ENCODE peak calls at places on chromosomes 4 and X, in seven cellular contexts. E is HCT116, L is SK-N-SH, Z is HepG2, M is H1, N is K562, F is GM12878. P is an unnamed sample.

GRCh38 chrX:75746891-75747639 is 38.0 kb downstream of the MAGEE2 start:
- DNase-seq in F (no peak), M (no peak), Z (peak; percentile 1), E (no peak), L (peak; percentile 64), N (no peak), P (no peak)

GRCh38 chr4:1207603-1208265 is 35.4 kb upstream of the SPON2 start:
- DNase-seq in M (no peak), E (no peak), Z (no peak), F (no peak), L (peak; percentile 63), N (no peak), P (no peak)

GRCh38 chr4:106481801-106482200 is 113.2 kb upstream of the GIMD1 start:
- DNase-seq in Z (no peak), N (no peak), L (no peak), E (no peak), F (no peak), M (no peak), P (no peak)

GRCh38 chr4:150501983-150502382 is 80.0 kb upstream of the MAB21L2 start:
- DNase-seq in N (no peak), L (no peak), F (no peak), E (no peak), Z (no peak), M (no peak), P (no peak)

GRCh38 chr4:113499696-113500095 is 261.8 kb downstream of the CAMK2D start:
- DNase-seq in M (no peak), Z (peak; percentile 35), F (no peak), N (no peak), E (no peak), L (no peak), P (no peak)

GRCh38 chr4:138475116-138475515 is 233.0 kb upstream of the SLC7A11 start:
- DNase-seq in Z (no peak), L (no peak), E (no peak), M (no peak), N (no peak), F (no peak), P (no peak)

GRCh38 chrX:117752745-117753144 is 363.9 kb downstream of the KLHL13 start:
- DNase-seq in L (no peak), N (no peak), M (no peak), F (no peak), Z (no peak), E (no peak), P (no peak)

GRCh38 chrX:48971325-48972213 is at the start of gene KCND1:
- DNase-seq in M (peak; percentile 34), Z (no peak), E (no peak), F (no peak), L (peak; percentile 78), N (peak; percentile 49), P (no peak)

GRCh38 chrX:24260827-24261550 is 52.9 kb downstream of the SUPT20HL2 start:
- DNase-seq in F (no peak), M (no peak), E (no peak), L (no peak), Z (no peak), N (no peak), P (no peak)

GRCh38 chrX:47217852-47218279 is 615 bp upstream of the CDK16 start:
- DNase-seq in M (peak; percentile 90), L (peak; percentile 95), Z (peak; percentile 94), E (peak; percentile 95), N (peak; percentile 94), F (peak; percentile 99), P (peak; percentile 97)

GRCh38 chrX:19728915-19729314 is 158.5 kb downstream of the SH3KBP1 start:
- DNase-seq in L (no peak), Z (no peak), F (no peak), M (no peak), E (no peak), N (no peak), P (no peak)

GRCh38 chrX:7120578-7121219 is 26.8 kb upstream of the STS start:
- DNase-seq in Z (peak; percentile 69), E (no peak), N (no peak), F (no peak), M (no peak), L (no peak), P (no peak)

GRCh38 chrX:20623448-20623847 is 356.7 kb upstream of the RPS6KA3 start:
- DNase-seq in Z (no peak), N (no peak), M (no peak), E (peak; percentile 0), F (no peak), L (no peak), P (no peak)

GRCh38 chr4:85779165-85779564 is 304.2 kb downstream of the ARHGAP24 start:
- DNase-seq in E (no peak), F (no peak), Z (no peak), L (no peak), N (no peak), M (no peak), P (no peak)
- H3K27me3 ChIP-seq in E (no peaks in the 10 kb centered on the region), F (no peaks in the 10 kb centered on the region), Z (no peaks in the 10 kb centered on the region), L (no peaks in the 10 kb centered on the region), N (no peaks in the 10 kb centered on the region), M (no peaks in the 10 kb centered on the region), P (no peaks in the 10 kb centered on the region)

GRCh38 chrX:34918091-34918736 is 24.4 kb upstream of the FAM47B start:
- DNase-seq in L (no peak), F (no peak), M (no peak), N (no peak), Z (no peak), E (no peak), P (no peak)
- TF ChIP-seq CTCF in L (no peak), F (no peak), M (no peak), N (no peak), Z (no peak), E (no peak), P (no peak)

GRCh38 chrX:40104649-40105015 is 6.9 kb upstream of the BCOR start:
- DNase-seq in M (no peak), L (peak; percentile 60), Z (no peak), E (no peak), F (no peak), N (no peak), P (no peak)
- TF ChIP-seq SIN3A in M (no peak), L (no peak), Z (no peak), E (no peak), F (no peak), N (no peak), P (no peak)

GRCh38 chrX:104045642-104046041 is 5.9 kb downstream of the H2BW2 start:
- DNase-seq in L (no peak), F (no peak), M (no peak), Z (no peak), E (no peak), N (no peak), P (no peak)
- H3K27me3 ChIP-seq in L (peaks cover 26% of the 10 kb centered on the region), F (no peaks in the 10 kb centered on the region), M (no peaks in the 10 kb centered on the region), Z (no peaks in the 10 kb centered on the region), E (no peaks in the 10 kb centered on the region), N (peaks cover 13% of the 10 kb centered on the region), P (peaks cover 4% of the 10 kb centered on the region)

DNA sequence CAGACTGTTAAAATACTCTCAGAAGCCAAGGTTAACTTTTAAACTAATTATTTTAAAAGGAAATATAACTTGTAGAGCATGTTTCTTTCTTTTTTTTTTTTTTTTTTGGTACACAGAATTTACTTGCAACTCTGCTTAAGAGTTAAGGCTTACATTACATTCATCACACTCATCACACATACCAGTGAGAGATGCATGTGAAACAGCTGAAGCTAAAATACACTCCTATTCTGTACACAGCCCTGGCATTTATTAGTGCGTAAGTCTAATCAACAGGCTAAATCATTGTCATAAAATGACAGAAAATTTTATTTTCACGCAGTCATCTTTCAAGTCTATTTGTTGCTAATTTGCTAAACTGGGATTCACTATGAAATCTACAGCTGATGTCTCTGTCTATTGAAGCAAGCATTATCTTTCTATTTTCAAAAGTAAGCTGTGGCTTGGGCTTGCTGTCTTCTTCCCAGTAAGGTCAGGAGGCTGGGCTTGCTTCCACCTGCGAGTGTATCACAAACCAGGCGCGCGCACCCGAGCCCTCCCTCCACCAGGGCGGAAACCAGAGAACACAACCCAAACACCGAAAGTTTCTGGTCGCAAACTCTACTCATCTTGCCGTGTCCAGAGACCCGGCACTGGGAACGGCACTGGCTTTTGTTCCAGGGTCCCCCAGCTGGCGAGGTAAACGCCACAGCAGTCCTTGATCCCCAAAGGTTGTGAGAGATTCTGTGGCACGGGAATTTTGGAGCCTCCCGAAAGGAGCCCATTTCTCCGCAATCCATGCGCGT is 3.9 kb downstream of the MAML3 start:
- DNase-seq in L (peak; percentile 55), N (peak; percentile 22), E (peak; percentile 38), Z (no peak), F (no peak), M (no peak), P (no peak)
- TF ChIP-seq CTCF in L (no peak), N (no peak), E (no peak), Z (no peak), F (no peak), M (no peak), P (no peak)

GRCh38 chr4:90292438-90292837 is 165.2 kb downstream of the CCSER1 start:
- DNase-seq in L (no peak), N (no peak), E (no peak), M (no peak), Z (no peak), F (no peak), P (no peak)

DNA sequence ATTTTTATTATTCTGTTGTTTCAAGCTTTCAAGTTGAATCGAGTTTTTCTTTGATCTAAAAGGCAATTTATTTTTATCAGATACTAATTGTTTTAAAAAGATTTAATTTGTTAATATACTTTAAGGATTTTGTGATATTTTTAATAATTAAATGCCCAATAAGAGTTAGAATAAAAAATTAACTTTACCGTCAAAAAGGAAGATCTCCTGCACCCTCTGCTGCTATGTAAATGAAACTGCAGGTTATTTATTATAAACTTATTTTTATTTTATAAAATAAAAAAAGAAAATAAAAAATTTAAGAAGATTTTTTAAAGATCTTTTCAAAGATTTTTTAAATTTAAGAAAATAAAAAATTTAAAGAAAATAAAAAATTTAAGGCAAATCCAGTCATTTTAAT is 166.1 kb downstream of the CCSER1 start:
- DNase-seq in Z (no peak), M (no peak), F (no peak), E (no peak), L (no peak), N (no peak), P (no peak)
- TF ChIP-seq SIN3A in Z (no peak), M (no peak), F (no peak), E (no peak), L (no peak), N (no peak), P (no peak)

DNA sequence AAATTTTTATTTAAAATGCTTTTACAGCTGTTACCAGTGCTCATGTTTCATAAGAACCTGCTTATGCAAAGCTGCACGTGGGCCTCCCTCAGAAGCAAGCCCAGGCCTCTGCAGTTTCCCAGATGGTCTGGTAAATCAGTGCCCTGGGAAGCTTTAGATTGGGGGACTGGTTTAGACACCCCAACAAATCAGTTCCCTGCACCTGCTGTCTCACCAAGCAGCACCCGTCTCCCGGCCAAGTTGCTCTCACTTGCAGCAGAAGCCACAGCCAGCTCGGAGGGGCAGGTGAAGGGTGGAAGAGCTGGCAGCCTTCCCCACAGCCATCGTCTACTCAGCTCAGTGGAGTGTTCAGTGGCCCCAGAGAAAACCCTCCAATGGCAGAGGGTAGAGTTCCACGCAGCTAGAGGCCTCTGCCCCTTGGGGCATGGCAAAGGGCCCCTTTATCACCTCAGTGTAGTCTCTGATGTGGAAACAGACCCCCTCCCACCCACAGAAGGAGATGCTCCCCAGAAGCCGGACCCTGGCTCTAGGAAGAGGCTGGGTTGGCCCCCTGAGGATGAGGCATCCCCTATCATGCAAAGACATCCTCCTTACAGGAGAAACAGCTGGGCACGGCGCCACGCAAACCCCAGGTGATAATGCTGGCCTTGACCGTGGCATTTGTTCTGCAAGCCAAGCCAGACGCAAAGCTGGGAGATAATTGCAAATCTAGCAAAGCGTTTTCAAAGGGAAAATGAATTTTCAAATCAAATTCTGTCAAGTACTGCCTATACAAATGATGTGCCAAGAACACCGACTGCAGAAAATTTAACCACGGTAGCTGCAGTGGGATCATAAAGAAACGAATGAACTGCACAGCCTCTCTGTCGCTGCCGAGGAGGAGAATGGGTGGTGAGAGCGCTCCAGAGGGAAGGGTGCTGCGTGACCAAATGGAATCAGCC is 51.9 kb downstream of the ZFYVE28 start:
- DNase-seq in E (no peak), L (no peak), M (no peak), N (no peak), Z (no peak), F (no peak), P (no peak)
- H3K27me3 ChIP-seq in E (no peaks in the 10 kb centered on the region), L (no peaks in the 10 kb centered on the region), M (no peaks in the 10 kb centered on the region), N (no peaks in the 10 kb centered on the region), Z (peaks cover 27% of the 10 kb centered on the region), F (no peaks in the 10 kb centered on the region), P (no peaks in the 10 kb centered on the region)